ENCODE peak calls at places on chromosomes 4 and X, in four cellular contexts. R is HepG2, Z is GM12878, E is K562. T is an unnamed sample.

GRCh38 chr4:140735779-140736391 is 20.3 kb downstream of the TBC1D9 start:
- DNase-seq in R (no peak), Z (no peak), E (no peak), T (no peak)

GRCh38 chr4:74874785-74875367 is 58.0 kb upstream of the PARM1 start:
- DNase-seq in R (peak), Z (peak), E (peak), T (peak)

GRCh38 chr4:70505152-70505748 is 13.1 kb upstream of the AMTN start:
- DNase-seq in R (peak), Z (no peak), E (peak), T (peak)

GRCh38 chr4:100421356-100421978 is 96.4 kb downstream of the EMCN start:
- DNase-seq in R (peak), Z (no peak), E (no peak), T (peak)

GRCh38 chr4:171924761-171925376 is 111.7 kb downstream of the GALNTL6 start:
- DNase-seq in R (no peak), Z (no peak), E (no peak), T (no peak)

GRCh38 chr4:113657834-113658233 is 103.7 kb downstream of the CAMK2D start:
- DNase-seq in R (no peak), Z (no peak), E (no peak), T (no peak)

GRCh38 chr4:187006189-187006618 is 282.5 kb upstream of the FAT1 start:
- DNase-seq in R (no peak), Z (no peak), E (no peak), T (no peak)

GRCh38 chr4:138977525-138977924 is 38.1 kb upstream of the NOCT start:
- DNase-seq in R (peak), Z (peak), E (no peak), T (no peak)

GRCh38 chrX:13803116-13803515 is 13.8 kb downstream of the GPM6B start:
- DNase-seq in R (no peak), Z (no peak), E (no peak), T (no peak)

GRCh38 chr4:89067407-89067806 is 10.4 kb upstream of the FAM13A start:
- DNase-seq in R (no peak), Z (no peak), E (no peak), T (no peak)

GRCh38 chr4:113684534-113685091 is 76.9 kb downstream of the CAMK2D start:
- DNase-seq in R (peak), Z (no peak), E (no peak), T (peak)

GRCh38 chr4:88743696-88744095 is 46.1 kb upstream of the NAP1L5 start:
- DNase-seq in R (no peak), Z (no peak), E (no peak), T (no peak)

GRCh38 chr4:149795256-149795655 is 20.4 kb downstream of the IQCM start:
- DNase-seq in R (peak), Z (no peak), E (no peak), T (no peak)

GRCh38 chr4:184205243-184205642 is 12.4 kb downstream of the ENPP6 start:
- DNase-seq in R (no peak), Z (no peak), E (no peak), T (no peak)

GRCh38 chrX:153445106-153445855 is 575 bp downstream of the TREX2 start:
- DNase-seq in R (no peak), Z (no peak), E (no peak), T (no peak)

GRCh38 chr4:183636923-183637322 is 22.1 kb downstream of the RWDD4 start:
- DNase-seq in R (no peak), Z (no peak), E (no peak), T (no peak)

GRCh38 chrX:104343408-104344129 is 88.8 kb upstream of the ESX1 start:
- DNase-seq in R (peak), Z (peak), E (peak), T (peak)

GRCh38 chrX:39883664-39884063 is 214.1 kb downstream of the BCOR start:
- DNase-seq in R (no peak), Z (no peak), E (no peak), T (no peak)

GRCh38 chrX:22116585-22117546 is 84.7 kb downstream of the PHEX start:
- DNase-seq in R (no peak), Z (no peak), E (no peak), T (no peak)

GRCh38 chr4:3706565-3707422 is 59.4 kb upstream of the ADRA2C start:
- DNase-seq in R (no peak), Z (no peak), E (no peak), T (no peak)

GRCh38 chr4:54954656-54955388 is 170.6 kb downstream of the KDR start:
- DNase-seq in R (no peak), Z (no peak), E (no peak), T (no peak)

GRCh38 chr4:127965803-127966175 is 583 bp downstream of the ABHD18 start:
- DNase-seq in R (peak), Z (peak), E (peak), T (peak)

GRCh38 chr4:20944451-20944850 is 244.2 kb downstream of the PACRGL start:
- DNase-seq in R (no peak), Z (no peak), E (no peak), T (no peak)

GRCh38 chr4:122458625-122459024 is 2.1 kb upstream of the IL2 start:
- DNase-seq in R (no peak), Z (no peak), E (no peak), T (no peak)

GRCh38 chrX:153395613-153396319 is 5.4 kb downstream of the PNMA6E start:
- DNase-seq in R (no peak), Z (no peak), E (no peak), T (no peak)

GRCh38 chrX:125203737-125204578 is 115.7 kb upstream of the TEX13C start:
- DNase-seq in R (no peak), Z (no peak), E (peak), T (peak)

GRCh38 chr4:139152249-139152648 is 24.8 kb downstream of the ELF2 start:
- DNase-seq in R (no peak), Z (no peak), E (no peak), T (no peak)

GRCh38 chrX:34483980-34484379 is 173.1 kb downstream of the TMEM47 start:
- DNase-seq in R (no peak), Z (no peak), E (no peak), T (no peak)

GRCh38 chr4:5863461-5864113 is 29.3 kb downstream of the CRMP1 start:
- DNase-seq in R (no peak), Z (no peak), E (no peak), T (peak)

GRCh38 chrX:80022363-80023031 is 7.9 kb downstream of the TBX22 start:
- DNase-seq in R (no peak), Z (no peak), E (no peak), T (no peak)

GRCh38 chr4:86043755-86044592 is 315.9 kb downstream of the MAPK10 start:
- DNase-seq in R (peak), Z (no peak), E (peak), T (peak)

GRCh38 chr4:127631420-127631819 is 1.3 kb upstream of the INTU start:
- DNase-seq in R (no peak), Z (no peak), E (no peak), T (no peak)

GRCh38 chr4:16715482-16715881 is 183.0 kb downstream of the LDB2 start:
- DNase-seq in R (no peak), Z (no peak), E (no peak), T (no peak)

GRCh38 chrX:16836371-16836770 is 33.8 kb downstream of the RBBP7 start:
- DNase-seq in R (peak), Z (no peak), E (no peak), T (peak)

GRCh38 chr4:109011241-109012031 is 248.6 kb upstream of the ETNPPL start:
- DNase-seq in R (no peak), Z (no peak), E (no peak), T (no peak)

GRCh38 chr4:106038012-106038411 is 142.7 kb downstream of the NPNT start:
- DNase-seq in R (peak), Z (no peak), E (no peak), T (no peak)
- TF ChIP-seq POLR2AphosphoS2 in R (no peak), Z (no peak), E (no peak), T (no peak)

GRCh38 chr4:46270986-46271596 is 118.8 kb downstream of the GABRA2 start:
- DNase-seq in R (peak), Z (peak), E (peak), T (peak)
- TF ChIP-seq POLR2AphosphoS2 in R (no peak), Z (no peak), E (no peak), T (no peak)

GRCh38 chr4:7656244-7656800 is 221.6 kb upstream of the PSAPL1 start:
- DNase-seq in R (no peak), Z (no peak), E (no peak), T (no peak)

GRCh38 chr4:7655267-7655548 is 220.5 kb upstream of the PSAPL1 start:
- DNase-seq in R (no peak), Z (no peak), E (no peak), T (no peak)

GRCh38 chr4:7654550-7655266 is 220.0 kb upstream of the PSAPL1 start:
- DNase-seq in R (no peak), Z (no peak), E (no peak), T (no peak)

GRCh38 chr4:7653510-7654414 is 219.0 kb upstream of the PSAPL1 start:
- DNase-seq in R (no peak), Z (no peak), E (no peak), T (no peak)

GRCh38 chr4:7655549-7656243 is 221.0 kb upstream of the PSAPL1 start:
- DNase-seq in R (no peak), Z (no peak), E (peak), T (no peak)
- TF ChIP-seq POLR2AphosphoS2 in R (no peak), Z (no peak), E (no peak), T (no peak)

DNA sequence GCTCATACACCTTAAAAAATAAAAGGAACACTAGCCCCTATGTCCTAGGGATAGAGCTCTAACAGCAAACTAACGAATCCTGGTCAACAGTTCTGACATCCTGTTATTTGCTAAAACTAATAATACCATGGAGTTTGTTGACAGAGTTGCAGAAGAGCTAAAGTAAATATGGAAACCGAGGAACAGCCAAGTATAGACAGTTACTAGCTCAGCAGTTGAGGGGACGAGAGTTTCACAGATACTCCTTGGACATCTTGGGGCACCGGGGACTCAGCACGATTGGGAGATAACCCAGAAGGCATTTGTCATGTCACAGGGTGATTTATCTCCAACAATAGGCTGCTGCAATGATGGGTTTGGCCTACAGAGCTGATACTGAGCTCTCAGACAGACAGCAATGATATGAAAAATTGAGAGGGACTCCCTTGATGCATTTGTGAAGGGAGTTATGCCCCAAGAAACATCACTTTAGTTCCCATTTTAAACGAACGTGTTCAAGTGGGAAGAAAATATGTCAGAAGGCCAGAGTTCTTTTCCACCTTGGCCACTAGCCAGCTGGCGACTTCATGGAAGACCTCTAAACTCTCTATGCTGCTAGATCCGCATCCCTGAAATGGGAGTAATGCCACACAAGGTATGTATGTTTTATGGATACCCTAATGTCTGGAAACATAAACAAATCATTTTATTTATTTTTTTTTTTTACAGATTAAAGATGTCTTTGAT is 48.6 kb downstream of the TSC22D3 start:
- DNase-seq in R (peak), Z (no peak), E (no peak), T (no peak)
- TF ChIP-seq POLR2AphosphoS2 in R (no peak), Z (no peak), E (no peak), T (no peak)

DNA sequence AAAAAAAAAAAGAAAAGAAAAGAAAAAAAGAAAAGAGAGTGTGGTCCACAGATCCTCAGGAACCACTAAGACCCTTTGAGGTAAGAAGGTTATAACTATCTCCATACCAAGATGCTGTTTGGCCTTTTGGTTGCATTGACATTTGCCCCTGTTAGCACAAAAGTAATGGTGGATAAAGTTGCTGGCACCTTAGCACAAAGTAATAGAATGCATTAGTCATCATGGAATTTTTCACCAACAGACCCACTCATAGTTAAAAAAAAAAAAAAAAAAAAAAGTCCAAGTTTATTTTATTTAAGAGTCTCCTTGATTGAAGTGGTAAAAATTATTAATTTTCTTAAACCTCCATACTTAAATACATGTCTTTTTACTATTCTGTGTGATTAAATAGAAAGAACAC is 78.4 kb upstream of the RBPJ start:
- DNase-seq in R (no peak), Z (no peak), E (no peak), T (no peak)
- TF ChIP-seq POLR2AphosphoS2 in R (no peak), Z (no peak), E (no peak), T (no peak)

GRCh38 chr4:182344968-182345367 is 101.8 kb downstream of the TENM3 start:
- DNase-seq in R (no peak), Z (no peak), E (no peak), T (no peak)

GRCh38 chr4:182346675-182347375 is 103.6 kb downstream of the TENM3 start:
- DNase-seq in R (no peak), Z (no peak), E (no peak), T (no peak)

GRCh38 chr4:182346250-182346649 is 103.0 kb downstream of the TENM3 start:
- DNase-seq in R (no peak), Z (no peak), E (no peak), T (no peak)

GRCh38 chr4:182351485-182351884 is 108.3 kb downstream of the TENM3 start:
- DNase-seq in R (no peak), Z (no peak), E (no peak), T (no peak)

DNA sequence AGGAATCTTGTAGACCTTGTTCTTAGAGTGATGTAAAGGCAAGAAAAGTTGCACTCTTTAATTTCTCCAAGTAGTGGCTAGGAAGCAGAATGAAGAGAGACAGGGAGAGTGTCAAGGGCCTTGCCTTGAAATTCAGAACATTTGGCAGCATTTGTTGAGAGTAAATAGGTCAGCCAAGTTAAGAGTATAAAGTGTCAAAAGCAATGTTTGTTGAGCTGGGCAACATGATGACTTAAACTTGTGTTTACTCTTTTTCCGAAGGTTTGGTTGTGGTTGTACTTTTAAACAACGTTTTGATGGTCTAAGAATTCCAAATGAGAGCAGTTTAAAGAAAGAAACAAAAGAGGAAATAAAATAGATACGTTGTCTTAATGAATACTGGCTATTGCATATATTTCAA is 105.7 kb downstream of the TENM3 start:
- DNase-seq in R (no peak), Z (no peak), E (no peak), T (no peak)
- TF ChIP-seq POLR2AphosphoS2 in R (no peak), Z (no peak), E (no peak), T (no peak)

DNA sequence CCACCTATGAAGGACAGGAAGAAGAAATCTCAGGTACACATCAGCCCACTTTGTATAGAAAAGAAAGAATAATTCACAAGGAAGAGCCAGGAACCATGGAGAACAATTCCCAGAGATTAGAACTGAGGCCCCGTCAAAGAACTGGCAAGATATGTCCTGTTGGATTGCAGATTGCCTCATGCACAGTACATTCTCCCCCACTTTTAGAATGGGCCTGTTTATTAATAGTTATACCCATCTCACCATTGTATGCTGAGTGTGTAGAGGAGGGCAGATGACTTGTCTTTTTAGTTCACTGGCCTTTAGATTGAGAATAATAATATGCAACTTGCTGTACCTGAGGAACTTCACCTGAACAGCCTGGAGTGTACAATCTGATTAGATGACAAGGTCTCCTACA is 315.6 kb upstream of the HAND2 start:
- DNase-seq in R (no peak), Z (no peak), E (no peak), T (no peak)
- TF ChIP-seq POLR2AphosphoS2 in R (no peak), Z (no peak), E (no peak), T (no peak)

GRCh38 chr4:7779194-7779768 is 160.4 kb downstream of the AFAP1 start:
- DNase-seq in R (no peak), Z (no peak), E (no peak), T (no peak)

GRCh38 chr4:7778524-7779193 is 161.0 kb downstream of the AFAP1 start:
- DNase-seq in R (no peak), Z (no peak), E (no peak), T (no peak)

GRCh38 chr4:7777017-7777710 is 162.5 kb downstream of the AFAP1 start:
- DNase-seq in R (no peak), Z (no peak), E (no peak), T (no peak)

GRCh38 chr4:7775396-7775795 is 164.3 kb downstream of the AFAP1 start:
- DNase-seq in R (no peak), Z (no peak), E (no peak), T (no peak)

DNA sequence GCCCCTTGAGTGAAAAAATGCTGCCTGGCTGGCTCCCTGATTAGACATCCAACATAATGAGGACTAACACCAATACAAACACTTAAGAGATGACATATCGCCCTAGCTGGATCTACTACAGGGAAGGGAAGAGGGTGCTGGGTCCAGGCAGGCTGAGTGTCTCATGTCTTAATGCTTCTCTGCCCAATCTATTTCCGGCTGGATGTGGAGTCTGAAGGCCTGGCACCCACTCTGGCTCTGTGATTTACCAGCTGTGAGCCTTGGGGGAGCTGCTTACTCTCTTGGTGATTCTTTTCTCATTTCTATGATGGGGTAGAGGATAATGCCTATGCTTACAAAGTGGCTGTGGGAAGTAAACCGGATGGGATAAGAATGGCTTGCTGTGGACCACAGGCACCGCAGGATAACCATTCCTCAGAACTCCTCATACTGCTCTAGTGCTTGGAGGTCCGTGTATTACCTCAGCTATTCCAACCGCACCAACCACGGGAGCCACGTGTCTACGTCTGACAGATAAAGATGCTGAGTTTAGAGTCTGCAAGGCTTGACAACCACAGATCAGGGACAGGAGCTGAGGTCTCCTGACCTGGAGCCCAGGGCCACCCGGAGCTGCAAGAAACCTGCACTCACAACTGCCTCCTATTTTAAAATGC is 161.7 kb downstream of the AFAP1 start:
- DNase-seq in R (no peak), Z (no peak), E (no peak), T (no peak)
- TF ChIP-seq POLR2AphosphoS2 in R (no peak), Z (no peak), E (no peak), T (no peak)

DNA sequence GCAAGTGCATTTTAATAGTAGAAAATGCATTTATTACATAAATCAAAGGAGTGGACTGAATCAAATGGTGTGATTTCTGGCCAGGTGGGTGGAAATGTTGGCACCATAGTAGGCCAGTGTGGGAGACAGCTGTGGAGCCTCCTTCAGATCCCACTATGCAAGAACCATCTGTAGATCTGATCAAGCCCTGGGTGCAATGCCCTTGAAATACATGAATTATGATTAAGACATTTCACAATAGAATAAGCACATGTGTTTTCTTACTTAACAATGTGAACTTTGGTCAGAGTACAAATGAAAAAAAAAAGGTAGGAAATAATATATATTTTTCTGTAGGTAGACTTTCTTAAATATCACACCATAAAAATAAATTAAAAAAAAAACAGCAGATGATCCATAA is 204.4 kb downstream of the PCDH7 start:
- DNase-seq in R (no peak), Z (no peak), E (no peak), T (no peak)
- TF ChIP-seq POLR2AphosphoS2 in R (no peak), Z (no peak), E (no peak), T (no peak)

T was measured in A549.